ENCODE peak calls at places on chromosomes 3 and 15, in seven cellular contexts. A is OCI-M1, S is EL, Q is ACHN, W is kidney tubule cell, F is HFFc6, P is PC-3. D is an unnamed sample.

GRCh38 chr3:100700708-100701107 is 8.6 kb upstream of the TFG start:
- DNase-seq in A (no peak), S (no peak), Q (no peak), W (no peak), F (no peak), P (no peak), D (no peak)

GRCh38 chr3:178405456-178405970 is 130.7 kb upstream of the KCNMB2 start:
- DNase-seq in A (no peak), S (no peak), Q (no peak), W (no peak), F (no peak), P (no peak), D (no peak)

GRCh38 chr3:181660337-181660736 is 51.4 kb upstream of the SOX2 start:
- DNase-seq in A (no peak), S (no peak), Q (no peak), W (no peak), F (no peak), P (no peak), D (no peak)

GRCh38 chr3:25594007-25594502 is 70.7 kb downstream of the TOP2B start:
- DNase-seq in A (peak; percentile 73), S (peak; percentile 74), Q (peak; percentile 56), W (peak; percentile 67), F (peak; percentile 86), P (peak; percentile 78), D (peak; percentile 87)

GRCh38 chr15:69912116-69912515 is 185.6 kb downstream of the TLE3 start:
- DNase-seq in A (no peak), S (no peak), Q (no peak), W (no peak), F (no peak), P (no peak), D (no peak)

GRCh38 chr15:33293619-33294309 is 17.0 kb upstream of the RYR3 start:
- DNase-seq in A (no peak), S (peak; percentile 32), Q (peak; percentile 36), W (peak; percentile 78), F (no peak), P (peak; percentile 53), D (peak; percentile 53)

GRCh38 chr3:150556792-150557191 is 10.2 kb downstream of the EIF2A start:
- DNase-seq in A (no peak), S (no peak), Q (no peak), W (no peak), F (no peak), P (no peak), D (no peak)

GRCh38 chr3:3881050-3881449 is 81.8 kb downstream of the LRRN1 start:
- DNase-seq in A (no peak), S (no peak), Q (no peak), W (no peak), F (no peak), P (no peak), D (no peak)